ENCODE peak calls at places on chromosomes 7 and 10, in four cellular contexts. W, G, F and Y are unnamed samples.

GRCh38 chr7:139942686-139943085 is 113.6 kb downstream of the TBXAS1 start:
- DNase-seq in F (no peak), W (no peak), G (no peak), Y (no peak)

GRCh38 chr7:39979406-39980073 is 29.5 kb downstream of the CDK13 start:
- DNase-seq in W (peak; percentile 26), G (no peak), F (no peak), Y (no peak)

GRCh38 chr10:48333856-48334255 is 27.4 kb downstream of the MAPK8 start:
- DNase-seq in W (no peak), G (no peak), F (no peak), Y (no peak)

GRCh38 chr10:107442035-107442505 is 277.6 kb upstream of the SORCS1 start:
- DNase-seq in F (no peak), G (no peak), W (no peak), Y (no peak)

GRCh38 chr7:67809586-67809985 is 813.0 kb downstream of the TYW1 start:
- DNase-seq in G (no peak), W (no peak), F (no peak), Y (no peak)

GRCh38 chr10:128178319-128178937 is 52.2 kb upstream of the MKI67 start:
- DNase-seq in W (peak; percentile 73), F (peak; percentile 39), G (peak; percentile 9), Y (no peak)

GRCh38 chr7:34373940-34374339 is 284.1 kb upstream of the NPSR1 start:
- DNase-seq in W (no peak), G (no peak), F (no peak), Y (peak; percentile 8)

GRCh38 chr7:154842608-154843007 is 160.3 kb downstream of the PAXIP1 start:
- DNase-seq in W (no peak), F (peak; percentile 60), G (no peak), Y (no peak)

GRCh38 chr7:36854652-36855051 is 130.4 kb upstream of the AOAH start:
- DNase-seq in F (no peak), G (no peak), W (no peak), Y (no peak)

GRCh38 chr7:47087866-47088265 is 494.0 kb downstream of the TNS3 start:
- DNase-seq in W (no peak), F (no peak), G (no peak), Y (no peak)

GRCh38 chr7:47092331-47092730 is 489.6 kb downstream of the TNS3 start:
- DNase-seq in F (no peak), W (no peak), G (no peak), Y (no peak)

GRCh38 chr7:47091141-47091540 is 490.8 kb downstream of the TNS3 start:
- DNase-seq in W (no peak), F (no peak), G (no peak), Y (no peak)

GRCh38 chr7:47088329-47089067 is 493.4 kb downstream of the TNS3 start:
- DNase-seq in W (peak; percentile 30), F (peak; percentile 77), G (peak; percentile 66), Y (no peak)

GRCh38 chr7:47089068-47089417 is 492.9 kb downstream of the TNS3 start:
- DNase-seq in F (no peak), W (no peak), G (no peak), Y (no peak)
- TF ChIP-seq CTCF in F (no peak), W (no peak), G (no peak), Y (no peak)

DNA sequence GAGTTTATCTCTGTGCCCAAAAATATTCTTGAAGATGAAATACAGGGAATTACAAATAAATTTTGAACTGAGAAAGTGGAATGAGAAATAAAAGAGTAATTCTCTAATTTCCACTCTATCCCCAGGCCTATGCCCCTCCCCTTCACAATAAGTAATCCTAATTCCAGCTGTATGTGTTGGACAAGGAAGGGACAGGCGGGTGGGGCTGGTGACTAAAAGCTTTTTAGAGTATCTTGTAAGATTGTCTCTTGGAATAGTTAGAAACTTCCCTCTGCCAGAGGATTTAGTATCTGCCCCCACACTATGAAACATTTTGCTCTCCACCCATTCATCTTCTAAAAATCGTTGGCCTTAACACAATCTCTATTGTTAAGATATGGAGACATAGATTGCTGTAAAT is 199.2 kb downstream of the MBL2 start:
- DNase-seq in G (no peak), F (no peak), W (no peak), Y (no peak)
- H3K4me3 ChIP-seq in G (no peak overlapping the region), F (no peak overlapping the region), W (no peak overlapping the region), Y (no peak overlapping the region)

GRCh38 chr10:68371604-68372003 is 35.5 kb downstream of the RUFY2 start:
- DNase-seq in G (no peak), F (no peak), W (no peak), Y (no peak)
- H3K36me3 ChIP-seq in G (peaks cover 27% of the 10 kb centered on the region), F (peaks cover 16% of the 10 kb centered on the region), W (peaks cover 60% of the 10 kb centered on the region), Y (peaks cover 1% of the 10 kb centered on the region)

GRCh38 chr10:124386186-124387077 is 32.3 kb downstream of the OAT start:
- DNase-seq in G (no peak), F (peak; percentile 11), W (no peak), Y (no peak)

GRCh38 chr10:124388823-124389612 is 29.7 kb downstream of the OAT start:
- DNase-seq in G (peak; percentile 99), F (peak; percentile 100), W (peak; percentile 91), Y (no peak)

GRCh38 chr10:124388476-124388822 is 30.3 kb downstream of the OAT start:
- DNase-seq in F (no peak), G (no peak), W (no peak), Y (no peak)

GRCh38 chr10:124385627-124386185 is 33.0 kb downstream of the OAT start:
- DNase-seq in W (no peak), G (no peak), F (peak; percentile 11), Y (no peak)

GRCh38 chr10:124387078-124387874 is 31.4 kb downstream of the OAT start:
- DNase-seq in W (no peak), G (no peak), F (peak; percentile 66), Y (no peak)
- TF ChIP-seq CTCF in W (peak; percentile 45), G (no peak), F (peak; percentile 10), Y (no peak)

GRCh38 chr10:95325863-95326262 is 35.1 kb upstream of the PDLIM1 start:
- DNase-seq in G (no peak), W (no peak), F (no peak), Y (no peak)

GRCh38 chr10:95326396-95326795 is 35.6 kb upstream of the PDLIM1 start:
- DNase-seq in G (no peak), F (no peak), W (no peak), Y (no peak)

GRCh38 chr10:95327367-95327766 is 36.6 kb upstream of the PDLIM1 start:
- DNase-seq in G (no peak), F (peak; percentile 48), W (no peak), Y (no peak)

GRCh38 chr10:95329296-95329695 is 38.5 kb upstream of the PDLIM1 start:
- DNase-seq in G (no peak), W (no peak), F (no peak), Y (no peak)

GRCh38 chr10:95328013-95328412 is 37.2 kb upstream of the PDLIM1 start:
- DNase-seq in W (no peak), G (no peak), F (no peak), Y (no peak)
- H3K4me3 ChIP-seq in W (no peak overlapping the region), G (no peak overlapping the region), F (no peak overlapping the region), Y (no peak overlapping the region)

DNA sequence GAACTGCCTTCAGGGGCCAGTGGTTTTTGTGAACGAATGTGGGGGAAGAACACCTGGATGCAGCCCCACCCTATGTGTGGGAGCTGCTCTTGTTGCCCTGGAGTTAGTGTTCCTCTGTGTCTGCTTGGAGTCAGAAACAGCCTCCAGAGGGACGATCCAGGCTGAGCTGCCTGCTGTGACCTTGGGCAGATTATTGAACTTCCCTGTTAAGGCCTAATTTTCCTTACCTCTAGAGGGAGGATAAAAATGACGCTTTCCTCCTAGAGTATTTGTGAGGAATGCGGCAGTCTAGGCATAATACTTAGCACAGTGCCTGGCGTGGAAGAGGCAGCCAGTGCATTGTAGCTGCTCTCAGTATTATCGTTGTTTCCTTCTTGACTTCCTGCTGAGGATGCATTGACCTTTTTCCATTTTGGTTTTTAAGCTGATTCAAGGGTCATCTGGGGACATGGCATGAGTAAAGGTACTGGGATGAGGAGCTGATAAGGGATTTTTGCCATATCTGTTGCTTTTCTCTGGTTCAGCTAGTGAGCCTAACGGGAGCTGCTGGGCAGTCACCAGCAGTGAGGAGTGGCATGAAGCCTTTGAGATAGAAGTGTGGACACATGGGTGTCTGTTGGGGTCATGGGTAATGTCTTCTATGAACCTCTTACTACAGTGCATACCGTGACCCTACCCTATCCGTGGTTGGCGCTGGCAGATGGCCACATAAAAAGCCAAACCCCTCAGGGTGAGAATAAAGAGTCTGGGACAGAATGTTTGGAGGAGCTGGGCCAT is 6.4 kb downstream of the ZFYVE27 start:
- DNase-seq in W (no peak), G (peak; percentile 36), F (no peak), Y (no peak)
- H3K36me3 ChIP-seq in W (peaks cover 77% of the 10 kb centered on the region), G (peaks cover 74% of the 10 kb centered on the region), F (peaks cover 52% of the 10 kb centered on the region), Y (peaks cover 26% of the 10 kb centered on the region)

DNA sequence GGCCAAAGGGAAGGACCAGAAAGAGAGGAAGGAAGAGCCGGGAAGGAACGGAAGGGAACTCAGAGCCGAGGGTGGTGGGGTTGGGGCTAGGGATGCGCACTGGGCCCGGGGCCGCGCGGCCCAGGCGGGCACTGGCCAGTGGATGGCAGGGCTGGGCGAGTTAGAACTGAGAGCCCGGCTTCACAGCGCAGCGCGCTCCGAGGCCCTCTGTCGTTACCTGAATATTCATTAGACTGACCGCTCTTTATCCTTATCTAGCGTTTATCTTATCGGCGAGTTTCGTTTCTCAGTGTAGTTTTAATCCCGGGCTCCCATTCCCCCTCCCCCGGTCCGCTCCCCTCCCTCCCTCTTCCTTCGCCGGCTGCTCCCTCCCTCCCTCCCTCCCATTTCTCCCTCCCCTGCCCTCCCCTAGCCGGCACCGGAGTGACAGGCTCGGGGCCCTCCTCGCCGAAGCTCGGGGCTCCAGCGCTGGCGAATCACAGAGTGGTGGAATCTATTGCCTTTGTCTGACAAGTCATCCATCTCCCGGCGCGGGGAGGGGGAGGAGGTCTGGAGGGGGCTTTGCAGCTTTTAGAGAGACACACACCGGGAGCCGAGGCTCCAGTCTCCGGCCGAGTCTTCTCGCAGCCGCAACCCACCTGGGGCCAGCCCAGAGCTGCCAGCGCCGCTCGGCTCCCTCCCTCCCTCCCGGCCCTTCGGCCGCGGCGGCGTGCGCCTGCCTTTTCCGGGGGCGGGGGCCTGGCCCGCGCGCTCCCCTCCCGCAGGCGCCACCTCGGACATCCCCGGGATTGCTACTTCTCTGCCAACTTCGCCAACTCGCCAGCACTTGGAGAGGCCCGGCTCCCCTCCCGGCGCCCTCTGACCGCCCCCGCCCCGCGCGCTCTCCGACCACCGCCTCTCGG is at the start of gene PAX2:
- DNase-seq in W (no peak), F (peak; percentile 69), G (peak; percentile 37), Y (no peak)
- TF ChIP-seq CTCF in W (no peak), F (no peak), G (no peak), Y (no peak)